ENCODE peak calls at places on chromosomes 5 and 9, in ten cellular contexts. R is myocyte; U is ELF-1; P is GM23338; W is cerebellar cortex; D is activated CD4-positive, alpha-beta T cell treated with anti-CD3 and anti-CD28 coated beads for 48 hours; I is DND-41; M is RPMI7951; E is HEK293T; Z is MCF 10A. H is an unnamed sample.
A peak's percentile ranks its signal among the peaks of the same experiment; 100 is the strongest.

GRCh38 chr9:20197976-20198685 is 409.3 kb upstream of the SLC24A2 start:
- DNase-seq in R (peak; percentile 80), U (peak; percentile 80), P (peak; percentile 52), W (no peak), D (no peak), I (peak; percentile 76), M (no peak), E (no peak), Z (no peak), H (peak; percentile 86)

GRCh38 chr5:106757672-106758071 is 913.1 kb downstream of the EFNA5 start:
- DNase-seq in R (no peak), U (no peak), P (no peak), W (no peak), D (no peak), I (no peak), M (no peak), E (no peak), Z (no peak), H (no peak)

GRCh38 chr5:166720026-166720425 is 1571.4 kb upstream of the WWC1 start:
- DNase-seq in R (no peak), U (no peak), P (no peak), W (no peak), D (no peak), I (no peak), M (no peak), E (no peak), Z (no peak), H (peak; percentile 19)

GRCh38 chr5:73120222-73121108 is at the start of gene TMEM171:
- DNase-seq in R (peak; percentile 69), U (peak; percentile 77), P (peak; percentile 85), W (no peak), D (no peak), I (no peak), M (peak; percentile 39), E (peak; percentile 77), Z (peak; percentile 66), H (peak; percentile 70)

GRCh38 chr5:40691894-40692293 is 12.2 kb downstream of the PTGER4 start:
- DNase-seq in R (no peak), U (no peak), P (no peak), W (no peak), D (no peak), I (no peak), M (no peak), E (no peak), Z (no peak), H (no peak)

GRCh38 chr5:151772029-151772867 is 494 bp downstream of the G3BP1 start:
- DNase-seq in R (peak; percentile 38), U (peak; percentile 80), P (peak; percentile 64), W (peak; percentile 50), D (peak; percentile 59), I (peak; percentile 51), M (peak; percentile 40), E (no peak), Z (peak; percentile 57), H (peak; percentile 37)

GRCh38 chr9:131658753-131659129 is 81.1 kb downstream of the RAPGEF1 start:
- DNase-seq in R (peak; percentile 92), U (no peak), P (no peak), W (no peak), D (no peak), I (no peak), M (no peak), E (no peak), Z (no peak), H (no peak)

GRCh38 chr9:129834489-129835127 is 467 bp downstream of the C9orf78 start:
- DNase-seq in R (no peak), U (no peak), P (no peak), W (no peak), D (peak; percentile 59), I (peak; percentile 43), M (peak; percentile 4), E (no peak), Z (no peak), H (no peak)

GRCh38 chr9:19998823-19999455 is 210.1 kb upstream of the SLC24A2 start:
- DNase-seq in R (peak; percentile 75), U (no peak), P (no peak), W (no peak), D (peak; percentile 26), I (no peak), M (peak; percentile 59), E (no peak), Z (no peak), H (peak; percentile 52)

GRCh38 chr9:73151653-73152382 is at the start of gene ANXA1:
- DNase-seq in R (peak; percentile 75), U (peak; percentile 23), P (peak; percentile 60), W (no peak), D (no peak), I (peak; percentile 37), M (peak; percentile 89), E (no peak), Z (peak; percentile 89), H (peak; percentile 92)

GRCh38 chr9:123399803-123400378 is 43.9 kb downstream of the CRB2 start:
- DNase-seq in R (no peak), U (peak; percentile 78), P (peak; percentile 82), W (peak; percentile 22), D (peak; percentile 57), I (peak; percentile 25), M (no peak), E (peak; percentile 73), Z (no peak), H (no peak)

GRCh38 chr9:14910178-14910805 is at the start of gene FREM1:
- DNase-seq in R (peak; percentile 17), U (peak; percentile 85), P (peak; percentile 79), W (peak; percentile 83), D (no peak), I (no peak), M (peak; percentile 4), E (peak; percentile 21), Z (no peak), H (no peak)

GRCh38 chr9:33721674-33722358 is 73.5 kb upstream of the PRSS3 start:
- DNase-seq in R (peak; percentile 77), U (peak; percentile 95), P (peak; percentile 93), W (peak; percentile 85), D (peak; percentile 92), I (peak; percentile 83), M (peak; percentile 58), E (peak; percentile 72), Z (peak; percentile 82), H (peak; percentile 81)

GRCh38 chr5:53831496-53831895 is 271.1 kb downstream of the NDUFS4 start:
- DNase-seq in R (peak; percentile 6), U (no peak), P (no peak), W (no peak), D (no peak), I (no peak), M (no peak), E (no peak), Z (no peak), H (no peak)

GRCh38 chr9:98404157-98404695 is 148.8 kb upstream of the TBC1D2 start:
- DNase-seq in R (no peak), U (no peak), P (no peak), W (no peak), D (no peak), I (no peak), M (no peak), E (no peak), Z (no peak), H (no peak)

GRCh38 chr9:124309665-124310064 is 51.9 kb downstream of the NEK6 start:
- DNase-seq in R (peak; percentile 90), U (peak; percentile 88), P (peak; percentile 49), W (peak; percentile 23), D (no peak), I (no peak), M (peak; percentile 95), E (no peak), Z (peak; percentile 91), H (peak; percentile 95)

GRCh38 chr9:1575939-1576338 is 439.2 kb upstream of the SMARCA2 start:
- DNase-seq in R (no peak), U (no peak), P (no peak), W (no peak), D (no peak), I (no peak), M (no peak), E (no peak), Z (no peak), H (no peak)

GRCh38 chr5:43711496-43711895 is 108.5 kb downstream of the NNT start:
- DNase-seq in R (peak; percentile 37), U (peak; percentile 51), P (no peak), W (no peak), D (no peak), I (no peak), M (peak; percentile 66), E (no peak), Z (peak; percentile 13), H (peak; percentile 42)